ENCODE peak calls at places on chromosomes 3 and 15, in seven cellular contexts. S is WERI-Rb-1, P is tibial artery, N is left ventricle myocardium inferior, C is heart right ventricle, Q is thoracic aorta, J is esophagus squamous epithelium. A is an unnamed sample.

GRCh38 chr3:170078620-170079281 is 41.0 kb downstream of the GPR160 start:
- DNase-seq in S (no peak), P (no peak), J (no peak), N (no peak), C (no peak), Q (no peak), A (no peak)

GRCh38 chr3:141441381-141442365 is 45.2 kb upstream of the RASA2 start:
- DNase-seq in P (peak; percentile 86), S (peak; percentile 65), C (peak; percentile 76), Q (no peak), J (no peak), N (peak; percentile 71), A (peak; percentile 65)

GRCh38 chr15:62782100-62782791 is 260.3 kb upstream of the TPM1 start:
- DNase-seq in N (peak; percentile 72), C (peak; percentile 93), P (peak; percentile 93), S (peak; percentile 67), J (no peak), Q (peak; percentile 64), A (peak; percentile 2)

GRCh38 chr3:61926913-61927312 is 365.5 kb downstream of the PTPRG start:
- DNase-seq in C (no peak), J (no peak), P (no peak), N (no peak), S (no peak), Q (no peak), A (no peak)

GRCh38 chr3:127546970-127547733 is 43.4 kb downstream of the TPRA1 start:
- DNase-seq in N (peak; percentile 42), Q (no peak), C (peak; percentile 42), S (no peak), J (no peak), P (no peak), A (no peak)

GRCh38 chr3:10994311-10994710 is 1.8 kb downstream of the SLC6A1 start:
- DNase-seq in J (no peak), C (no peak), Q (no peak), S (no peak), N (no peak), P (no peak), A (no peak)

GRCh38 chr3:186790261-186790981 is 7.0 kb downstream of the EIF4A2 start:
- DNase-seq in S (peak; percentile 11), J (no peak), P (no peak), N (no peak), Q (no peak), C (no peak), A (no peak)

GRCh38 chr3:108914774-108915641 is 38.7 kb downstream of the GUCA1C start:
- DNase-seq in Q (no peak), J (no peak), N (no peak), C (peak; percentile 15), S (peak; percentile 72), P (no peak), A (peak; percentile 53)

GRCh38 chr3:140883428-140883827 is 58.2 kb upstream of the SLC25A36 start:
- DNase-seq in C (no peak), J (no peak), N (no peak), Q (no peak), S (no peak), P (no peak), A (no peak)

GRCh38 chr3:171028025-171028778 is 1.7 kb upstream of the SLC2A2 start:
- DNase-seq in S (peak; percentile 78), Q (no peak), P (peak; percentile 61), J (no peak), N (peak; percentile 54), C (peak; percentile 63), A (no peak)

GRCh38 chr3:16897254-16897926 is 12.6 kb downstream of the PLCL2 start:
- DNase-seq in J (no peak), S (peak; percentile 56), C (no peak), Q (no peak), N (no peak), P (no peak), A (peak; percentile 45)

GRCh38 chr15:60383008-60383694 is 14.6 kb downstream of the ANXA2 start:
- DNase-seq in S (no peak), J (no peak), N (no peak), Q (no peak), C (no peak), P (no peak), A (no peak)

GRCh38 chr15:88794001-88794400 is 9.2 kb upstream of the ACAN start:
- DNase-seq in S (no peak), C (no peak), Q (no peak), N (no peak), P (no peak), J (no peak), A (no peak)

GRCh38 chr3:25428003-25428861 is at the start of gene RARB:
- DNase-seq in N (peak; percentile 68), Q (peak; percentile 21), C (peak; percentile 84), J (no peak), P (peak; percentile 85), S (no peak), A (no peak)

GRCh38 chr3:24494616-24495333 is at the start of gene THRB:
- DNase-seq in C (peak; percentile 77), S (peak; percentile 93), N (peak; percentile 79), P (peak; percentile 91), J (no peak), Q (peak; percentile 24), A (no peak)

GRCh38 chr3:23086366-23086765 is 116.8 kb upstream of the UBE2E2 start:
- DNase-seq in N (no peak), S (no peak), P (no peak), J (no peak), C (no peak), Q (no peak), A (no peak)

GRCh38 chr15:100764778-100765457 is 114.7 kb upstream of the ALDH1A3 start:
- DNase-seq in N (no peak), Q (no peak), C (no peak), J (no peak), P (peak; percentile 55), S (no peak), A (no peak)

GRCh38 chr3:58544546-58544945 is 7.6 kb upstream of the ACOX2 start:
- DNase-seq in Q (no peak), P (no peak), J (no peak), N (no peak), S (no peak), C (no peak), A (no peak)

GRCh38 chr3:195095704-195096036 is 175.3 kb downstream of the XXYLT1 start:
- DNase-seq in N (peak; percentile 5), C (no peak), J (no peak), S (no peak), Q (no peak), P (no peak), A (no peak)

GRCh38 chr3:139202226-139202958 is 141.4 kb upstream of the MRPS22 start:
- DNase-seq in N (no peak), S (peak; percentile 87), J (no peak), P (no peak), C (peak; percentile 20), Q (no peak), A (no peak)

GRCh38 chr3:138944842-138945645 is 1.9 kb downstream of the FOXL2 start:
- DNase-seq in S (no peak), J (no peak), P (no peak), Q (no peak), N (no peak), C (no peak), A (no peak)

GRCh38 chr3:196620228-196620627 is 19.3 kb upstream of the NRROS start:
- DNase-seq in P (no peak), C (peak; percentile 21), Q (no peak), S (peak; percentile 7), J (no peak), N (no peak), A (no peak)

GRCh38 chr15:58931985-58932384 is 1.5 kb downstream of the SLTM start:
- DNase-seq in S (no peak), J (no peak), P (no peak), Q (no peak), C (peak; percentile 15), N (no peak), A (no peak)

GRCh38 chr15:69573815-69574472 is 121.3 kb downstream of the RPLP1 start:
- DNase-seq in S (no peak), C (no peak), J (no peak), N (no peak), P (peak; percentile 20), Q (no peak), A (no peak)

GRCh38 chr3:69439683-69440270 is 53.9 kb upstream of the FRMD4B start:
- DNase-seq in S (no peak), J (no peak), P (no peak), Q (no peak), N (no peak), C (peak; percentile 13), A (peak; percentile 1)

GRCh38 chr15:82051664-82052063 is 5.8 kb upstream of the MEX3B start:
- DNase-seq in J (no peak), N (peak; percentile 26), C (peak; percentile 51), Q (no peak), P (no peak), S (no peak), A (no peak)
- H3K27ac ChIP-seq in J (no peak overlapping the region), N (no peak overlapping the region), C (no peak overlapping the region), Q (no peak overlapping the region), P (no peak overlapping the region), S (no peak overlapping the region), A (no peak overlapping the region)

GRCh38 chr3:440826-441225 is 244.3 kb downstream of the CHL1 start:
- DNase-seq in J (no peak), P (no peak), Q (no peak), N (no peak), C (no peak), S (no peak), A (no peak)

GRCh38 chr3:449711-450110 is 253.1 kb downstream of the CHL1 start:
- DNase-seq in P (no peak), C (no peak), J (no peak), N (no peak), Q (no peak), S (no peak), A (no peak)

GRCh38 chr3:447671-448070 is 251.1 kb downstream of the CHL1 start:
- DNase-seq in Q (no peak), P (no peak), C (no peak), J (no peak), S (no peak), N (no peak), A (no peak)

GRCh38 chr3:445960-446359 is 249.4 kb downstream of the CHL1 start:
- DNase-seq in C (no peak), P (no peak), J (no peak), N (no peak), S (no peak), Q (no peak), A (no peak)
- H3K9me3 ChIP-seq in C (no peaks in the 10 kb centered on the region), P (no peaks in the 10 kb centered on the region), J (no peaks in the 10 kb centered on the region), N (peaks cover 8% of the 10 kb centered on the region), S (no peaks in the 10 kb centered on the region), Q (no peaks in the 10 kb centered on the region), A (no peaks in the 10 kb centered on the region)

GRCh38 chr3:66502981-66503380 is 2.2 kb upstream of the LRIG1 start:
- DNase-seq in N (no peak), S (no peak), J (no peak), C (no peak), Q (no peak), P (no peak), A (no peak)
- H3K27ac ChIP-seq in N (no peak overlapping the region), S (no peak overlapping the region), J (no peak overlapping the region), C (no peak overlapping the region), Q (no peak overlapping the region), P (no peak overlapping the region), A (no peak overlapping the region)

GRCh38 chr3:147139341-147139740 is 267.0 kb downstream of the ZIC4 start:
- DNase-seq in P (no peak), N (no peak), Q (no peak), S (no peak), C (no peak), J (no peak), A (no peak)

DNA sequence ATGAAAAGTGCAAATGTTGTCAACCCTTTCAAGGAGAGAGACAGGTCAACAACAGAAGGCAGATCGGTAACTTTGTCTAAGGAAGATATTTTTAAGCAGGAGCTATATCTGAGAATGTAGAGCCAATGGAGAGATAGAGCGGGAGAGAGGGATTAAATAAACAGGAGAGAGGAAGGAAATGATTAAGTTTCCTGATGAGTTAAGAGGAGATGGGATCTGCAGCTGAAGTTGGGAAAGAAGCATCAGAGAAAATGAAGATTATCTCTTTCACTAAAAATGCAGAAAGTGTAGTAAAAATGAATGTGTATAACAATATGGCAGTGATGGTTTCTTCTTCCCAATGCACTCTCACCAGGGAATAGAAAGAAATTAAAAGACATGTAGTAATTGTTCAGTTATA is 264.8 kb downstream of the ZIC4 start:
- DNase-seq in P (no peak), J (no peak), N (no peak), Q (no peak), C (no peak), S (no peak), A (no peak)
- H3K9me3 ChIP-seq in P (no peaks in the 10 kb centered on the region), J (no peaks in the 10 kb centered on the region), N (no peaks in the 10 kb centered on the region), Q (no peaks in the 10 kb centered on the region), C (no peaks in the 10 kb centered on the region), S (no peaks in the 10 kb centered on the region), A (no peaks in the 10 kb centered on the region)